ENCODE peak calls at places on chromosome 13, in seven cellular contexts. One of them, this sample, is unnamed.

GRCh38 chr13:71912524-71912923 is 45.5 kb upstream of the DACH1 start:
- DNase-seq in endothelial cell of umbilical vein: no peak
- DNase-seq in stimulated activated CD8-positive, alpha-beta memory T cell treated with anti-CD3 and anti-CD28 coated beads, Interleukin-7, amount 100 ng/mL, for 1 hour: no peak
- DNase-seq in smooth muscle cell of the brain vasculature: no peak
- DNase-seq in HS-5: no peak
- DNase-seq in NCI-H187: no peak
- DNase-seq in substantia nigra: no peak
- DNase-seq in this sample: no peak

GRCh38 chr13:24877531-24877930 is 113.6 kb downstream of the RNF17 start:
- DNase-seq in substantia nigra: no peak
- DNase-seq in endothelial cell of umbilical vein: no peak
- DNase-seq in smooth muscle cell of the brain vasculature: no peak
- DNase-seq in NCI-H187: no peak
- DNase-seq in HS-5: no peak
- DNase-seq in stimulated activated CD8-positive, alpha-beta memory T cell treated with anti-CD3 and anti-CD28 coated beads, Interleukin-7, amount 100 ng/mL, for 1 hour: no peak
- DNase-seq in this sample: no peak

GRCh38 chr13:99692854-99693253 is 191.6 kb downstream of the TM9SF2 start:
- DNase-seq in HS-5: no peak
- DNase-seq in endothelial cell of umbilical vein: no peak
- DNase-seq in smooth muscle cell of the brain vasculature: no peak
- DNase-seq in NCI-H187: no peak
- DNase-seq in substantia nigra: no peak
- DNase-seq in stimulated activated CD8-positive, alpha-beta memory T cell treated with anti-CD3 and anti-CD28 coated beads, Interleukin-7, amount 100 ng/mL, for 1 hour: no peak
- DNase-seq in this sample: no peak

GRCh38 chr13:77325371-77325941 is 1.4 kb downstream of the MYCBP2 start:
- DNase-seq in HS-5: no peak
- DNase-seq in endothelial cell of umbilical vein: peak
- DNase-seq in smooth muscle cell of the brain vasculature: no peak
- DNase-seq in NCI-H187: no peak
- DNase-seq in substantia nigra: no peak
- DNase-seq in stimulated activated CD8-positive, alpha-beta memory T cell treated with anti-CD3 and anti-CD28 coated beads, Interleukin-7, amount 100 ng/mL, for 1 hour: no peak
- DNase-seq in this sample: peak

GRCh38 chr13:62360609-62361008 is 945.0 kb upstream of the PCDH20 start:
- DNase-seq in endothelial cell of umbilical vein: no peak
- DNase-seq in substantia nigra: no peak
- DNase-seq in NCI-H187: no peak
- DNase-seq in HS-5: no peak
- DNase-seq in stimulated activated CD8-positive, alpha-beta memory T cell treated with anti-CD3 and anti-CD28 coated beads, Interleukin-7, amount 100 ng/mL, for 1 hour: no peak
- DNase-seq in smooth muscle cell of the brain vasculature: no peak
- DNase-seq in this sample: no peak

GRCh38 chr13:113926301-113926761 is 47.5 kb downstream of the C13orf46 start:
- DNase-seq in endothelial cell of umbilical vein: no peak
- DNase-seq in stimulated activated CD8-positive, alpha-beta memory T cell treated with anti-CD3 and anti-CD28 coated beads, Interleukin-7, amount 100 ng/mL, for 1 hour: no peak
- DNase-seq in HS-5: no peak
- DNase-seq in substantia nigra: no peak
- DNase-seq in NCI-H187: no peak
- DNase-seq in smooth muscle cell of the brain vasculature: no peak
- DNase-seq in this sample: no peak

GRCh38 chr13:110885966-110886365 is 28.9 kb downstream of the ANKRD10 start:
- DNase-seq in substantia nigra: no peak
- DNase-seq in NCI-H187: no peak
- DNase-seq in stimulated activated CD8-positive, alpha-beta memory T cell treated with anti-CD3 and anti-CD28 coated beads, Interleukin-7, amount 100 ng/mL, for 1 hour: no peak
- DNase-seq in HS-5: no peak
- DNase-seq in smooth muscle cell of the brain vasculature: no peak
- DNase-seq in endothelial cell of umbilical vein: no peak
- DNase-seq in this sample: no peak

GRCh38 chr13:47798194-47798593 is 202.9 kb downstream of the SUCLA2 start:
- DNase-seq in HS-5: no peak
- DNase-seq in NCI-H187: no peak
- DNase-seq in substantia nigra: no peak
- DNase-seq in smooth muscle cell of the brain vasculature: no peak
- DNase-seq in endothelial cell of umbilical vein: no peak
- DNase-seq in stimulated activated CD8-positive, alpha-beta memory T cell treated with anti-CD3 and anti-CD28 coated beads, Interleukin-7, amount 100 ng/mL, for 1 hour: no peak
- DNase-seq in this sample: no peak

GRCh38 chr13:34618654-34619053 is 323.4 kb upstream of the NBEA start:
- DNase-seq in substantia nigra: no peak
- DNase-seq in endothelial cell of umbilical vein: no peak
- DNase-seq in HS-5: no peak
- DNase-seq in smooth muscle cell of the brain vasculature: no peak
- DNase-seq in NCI-H187: no peak
- DNase-seq in stimulated activated CD8-positive, alpha-beta memory T cell treated with anti-CD3 and anti-CD28 coated beads, Interleukin-7, amount 100 ng/mL, for 1 hour: no peak
- DNase-seq in this sample: no peak

GRCh38 chr13:48255954-48256353 is 22.9 kb downstream of the ITM2B start:
- DNase-seq in endothelial cell of umbilical vein: no peak
- DNase-seq in smooth muscle cell of the brain vasculature: no peak
- DNase-seq in stimulated activated CD8-positive, alpha-beta memory T cell treated with anti-CD3 and anti-CD28 coated beads, Interleukin-7, amount 100 ng/mL, for 1 hour: no peak
- DNase-seq in HS-5: no peak
- DNase-seq in NCI-H187: no peak
- DNase-seq in substantia nigra: no peak
- DNase-seq in this sample: no peak

GRCh38 chr13:28047784-28048388 is 52.5 kb downstream of the FLT3 start:
- DNase-seq in endothelial cell of umbilical vein: no peak
- DNase-seq in stimulated activated CD8-positive, alpha-beta memory T cell treated with anti-CD3 and anti-CD28 coated beads, Interleukin-7, amount 100 ng/mL, for 1 hour: no peak
- DNase-seq in smooth muscle cell of the brain vasculature: no peak
- DNase-seq in substantia nigra: no peak
- DNase-seq in HS-5: peak
- DNase-seq in NCI-H187: no peak
- DNase-seq in this sample: no peak

This sample was measured in hippocampal formation.